ENCODE peak calls at places on chromosomes 1 and 21, in five cellular contexts. Y, V, B, W and P are unnamed samples.
A peak's percentile ranks its signal among the peaks of the same experiment; 100 is the strongest.

GRCh38 chr21:15781986-15782385 is 52.2 kb downstream of the USP25 start:
- DNase-seq in W (no peak), B (no peak), V (no peak), Y (no peak), P (no peak)

GRCh38 chr21:37656899-37657298 is 259.4 kb downstream of the KCNJ6 start:
- DNase-seq in W (no peak), V (no peak), Y (no peak), B (no peak), P (no peak)

GRCh38 chr1:152047607-152047953 is 10.8 kb upstream of the S100A11 start:
- DNase-seq in Y (no peak), W (peak; percentile 76), B (no peak), V (no peak), P (no peak)

GRCh38 chr21:46083271-46084040 is 14.5 kb upstream of the COL6A2 start:
- DNase-seq in Y (no peak), B (peak; percentile 14), V (no peak), W (peak; percentile 62), P (no peak)

GRCh38 chr1:155026588-155026987 is 7.0 kb downstream of the DCST2 start:
- DNase-seq in W (no peak), Y (no peak), B (no peak), V (no peak), P (no peak)

GRCh38 chr1:9537863-9538668 is 1.2 kb upstream of the SLC25A33 start:
- DNase-seq in B (no peak), Y (no peak), V (no peak), W (no peak), P (no peak)

GRCh38 chr1:52523376-52523775 is 29.5 kb downstream of the TUT4 start:
- DNase-seq in V (no peak), B (no peak), W (no peak), Y (no peak), P (no peak)

GRCh38 chr1:243917863-243918565 is 68.0 kb upstream of the AKT3 start:
- DNase-seq in W (no peak), B (no peak), Y (no peak), V (no peak), P (no peak)

GRCh38 chr21:36992671-36993070 is 13.8 kb upstream of the RIPPLY3 start:
- DNase-seq in Y (no peak), V (no peak), W (no peak), B (no peak), P (no peak)

GRCh38 chr1:47424336-47424982 is 8.4 kb downstream of the FOXE3 start:
- DNase-seq in V (no peak), Y (no peak), B (peak; percentile 77), W (no peak), P (no peak)

GRCh38 chr1:181482521-181483083 is 715 bp upstream of the CACNA1E start:
- DNase-seq in V (no peak), Y (no peak), W (no peak), B (peak; percentile 34), P (peak; percentile 54)

GRCh38 chr1:10057305-10057704 is 24.5 kb downstream of the UBE4B start:
- DNase-seq in Y (no peak), B (no peak), V (no peak), W (peak; percentile 20), P (no peak)

GRCh38 chr1:25817840-25818501 is 1.8 kb upstream of the MTFR1L start:
- DNase-seq in B (peak; percentile 54), Y (no peak), W (no peak), V (no peak), P (no peak)

GRCh38 chr1:236507022-236507700 is 16.6 kb upstream of the LGALS8 start:
- DNase-seq in B (no peak), V (no peak), Y (no peak), W (no peak), P (no peak)

GRCh38 chr1:91731815-91732214 is 154.1 kb downstream of the TGFBR3 start:
- DNase-seq in B (no peak), Y (no peak), W (no peak), V (no peak), P (no peak)

GRCh38 chr1:23559136-23559984 is at the start of gene ID3:
- DNase-seq in B (peak; percentile 76), V (peak; percentile 98), Y (peak; percentile 99), W (peak; percentile 97), P (peak; percentile 91)

GRCh38 chr1:178470411-178470960 is 26.3 kb downstream of the CLEC20A start:
- DNase-seq in B (no peak), W (no peak), Y (no peak), V (no peak), P (no peak)

GRCh38 chr1:156281281-156282142 is 1.1 kb downstream of the SMG5 start:
- DNase-seq in V (no peak), B (peak; percentile 67), Y (no peak), W (no peak), P (no peak)

GRCh38 chr1:166479052-166479631 is 312.3 kb upstream of the FAM78B start:
- DNase-seq in Y (peak; percentile 72), V (peak; percentile 41), W (peak; percentile 15), B (peak; percentile 66), P (peak; percentile 34)

GRCh38 chr21:25441835-25442234 is 165.4 kb downstream of the MRPL39 start:
- DNase-seq in B (no peak), W (no peak), Y (no peak), V (no peak), P (no peak)

GRCh38 chr1:231497629-231498152 is 30.8 kb upstream of the TSNAX start:
- DNase-seq in W (no peak), B (no peak), V (no peak), Y (no peak), P (no peak)

GRCh38 chr1:71414229-71414628 is 333.4 kb upstream of the ZRANB2 start:
- DNase-seq in W (peak; percentile 1), V (no peak), B (no peak), Y (no peak), P (no peak)

GRCh38 chr1:59553381-59553780 is 256.5 kb downstream of the FGGY start:
- DNase-seq in B (no peak), V (no peak), Y (no peak), W (no peak), P (no peak)

GRCh38 chr1:8127201-8127641 is 101.1 kb upstream of the ERRFI1 start:
- DNase-seq in W (no peak), Y (no peak), V (no peak), B (no peak), P (no peak)

GRCh38 chr21:42118901-42119300 is 47.8 kb downstream of the UMODL1 start:
- DNase-seq in W (no peak), V (no peak), B (no peak), Y (no peak), P (no peak)

GRCh38 chr1:170545476-170545875 is 13.5 kb downstream of the GORAB start:
- DNase-seq in Y (no peak), W (peak; percentile 74), V (no peak), B (no peak), P (no peak)

GRCh38 chr21:17583898-17584297 is 28.8 kb downstream of the BTG3 start:
- DNase-seq in Y (no peak), V (no peak), B (no peak), W (no peak), P (no peak)